ENCODE peak calls at places on chromosomes 4 and X, in five cellular contexts. One of them, this sample, is unnamed.

GRCh38 chrX:106177106-106177981 is 9.2 kb downstream of the PWWP3B start:
- DNase-seq in SK-N-SH: no peak
- DNase-seq in K562: peak
- DNase-seq in H1: peak
- DNase-seq in GM12878: no peak
- DNase-seq in this sample: no peak

GRCh38 chrX:143873343-143873742 is 10.5 kb upstream of the UBE2NL start:
- DNase-seq in SK-N-SH: peak
- DNase-seq in K562: no peak
- DNase-seq in H1: no peak
- DNase-seq in GM12878: no peak
- DNase-seq in this sample: no peak

GRCh38 chr4:57154191-57154590 is 44.0 kb upstream of the IGFBP7 start:
- DNase-seq in SK-N-SH: no peak
- DNase-seq in K562: no peak
- DNase-seq in H1: no peak
- DNase-seq in GM12878: no peak
- DNase-seq in this sample: no peak

GRCh38 chrX:80237072-80237471 is 183.2 kb upstream of the TENT5D start:
- DNase-seq in SK-N-SH: no peak
- DNase-seq in K562: peak
- DNase-seq in H1: no peak
- DNase-seq in GM12878: no peak
- DNase-seq in this sample: no peak

GRCh38 chrX:133089411-133089810 is 7.5 kb downstream of the USP26 start:
- DNase-seq in SK-N-SH: no peak
- DNase-seq in K562: no peak
- DNase-seq in H1: no peak
- DNase-seq in GM12878: no peak
- DNase-seq in this sample: no peak

GRCh38 chr4:65482410-65482809 is 187.9 kb downstream of the EPHA5 start:
- DNase-seq in SK-N-SH: no peak
- DNase-seq in K562: no peak
- DNase-seq in H1: no peak
- DNase-seq in GM12878: no peak
- DNase-seq in this sample: no peak

GRCh38 chr4:112251044-112251632 is 19.6 kb downstream of the AP1AR start:
- DNase-seq in SK-N-SH: no peak
- DNase-seq in K562: no peak
- DNase-seq in H1: no peak
- DNase-seq in GM12878: no peak
- DNase-seq in this sample: no peak

GRCh38 chr4:142840516-142841123 is 5.5 kb downstream of the INPP4B start:
- DNase-seq in SK-N-SH: peak
- DNase-seq in K562: no peak
- DNase-seq in H1: no peak
- DNase-seq in GM12878: no peak
- DNase-seq in this sample: peak

GRCh38 chrX:23317799-23318724 is 16.6 kb upstream of the PTCHD1 start:
- DNase-seq in SK-N-SH: peak
- DNase-seq in K562: peak
- DNase-seq in H1: no peak
- DNase-seq in GM12878: no peak
- DNase-seq in this sample: no peak

GRCh38 chrX:19168609-19169008 is 46.3 kb upstream of the ADGRG2 start:
- DNase-seq in SK-N-SH: no peak
- DNase-seq in K562: no peak
- DNase-seq in H1: no peak
- DNase-seq in GM12878: no peak
- DNase-seq in this sample: no peak

GRCh38 chrX:40087574-40088298 is 10.0 kb downstream of the BCOR start:
- DNase-seq in SK-N-SH: peak
- DNase-seq in K562: no peak
- DNase-seq in H1: no peak
- DNase-seq in GM12878: no peak
- DNase-seq in this sample: no peak

GRCh38 chr4:85086721-85087120 is 120.2 kb upstream of the WDFY3 start:
- DNase-seq in SK-N-SH: no peak
- DNase-seq in K562: no peak
- DNase-seq in H1: no peak
- DNase-seq in GM12878: no peak
- DNase-seq in this sample: no peak

GRCh38 chrX:119655125-119655524 is 37.8 kb downstream of the SEPTIN6 start:
- DNase-seq in SK-N-SH: peak
- DNase-seq in K562: peak
- DNase-seq in H1: no peak
- DNase-seq in GM12878: no peak
- DNase-seq in this sample: no peak

GRCh38 chr4:85489273-85489672 is 14.3 kb downstream of the ARHGAP24 start:
- DNase-seq in SK-N-SH: no peak
- DNase-seq in K562: no peak
- DNase-seq in H1: no peak
- DNase-seq in GM12878: no peak
- DNase-seq in this sample: no peak

GRCh38 chr4:72319596-72319995 is 249.4 kb downstream of the ADAMTS3 start:
- DNase-seq in SK-N-SH: no peak
- DNase-seq in K562: no peak
- DNase-seq in H1: no peak
- DNase-seq in GM12878: no peak
- DNase-seq in this sample: no peak

GRCh38 chrX:46666831-46667230 is 92.1 kb downstream of the SLC9A7 start:
- DNase-seq in SK-N-SH: no peak
- DNase-seq in K562: no peak
- DNase-seq in H1: no peak
- DNase-seq in GM12878: no peak
- DNase-seq in this sample: no peak

GRCh38 chrX:138925330-138925729 is 213.8 kb upstream of the FGF13 start:
- DNase-seq in SK-N-SH: no peak
- DNase-seq in K562: peak
- DNase-seq in H1: no peak
- DNase-seq in GM12878: no peak
- DNase-seq in this sample: no peak

GRCh38 chr4:87530868-87531267 is 1.7 kb upstream of the SPARCL1 start:
- DNase-seq in SK-N-SH: no peak
- DNase-seq in K562: no peak
- DNase-seq in H1: no peak
- DNase-seq in GM12878: no peak
- DNase-seq in this sample: no peak

GRCh38 chr4:8868321-8869001 is 3.2 kb downstream of the HMX1 start:
- DNase-seq in SK-N-SH: no peak
- DNase-seq in K562: no peak
- DNase-seq in H1: no peak
- DNase-seq in GM12878: no peak
- DNase-seq in this sample: no peak

GRCh38 chr4:181674315-181674714 is 568.9 kb upstream of the TENM3 start:
- DNase-seq in SK-N-SH: no peak
- DNase-seq in K562: no peak
- DNase-seq in H1: no peak
- DNase-seq in GM12878: no peak
- DNase-seq in this sample: no peak

GRCh38 chr4:53804719-53805118 is 213.4 kb upstream of the LNX1 start:
- DNase-seq in SK-N-SH: no peak
- DNase-seq in K562: peak
- DNase-seq in H1: peak
- DNase-seq in GM12878: peak
- DNase-seq in this sample: peak

GRCh38 chr4:115334736-115335411 is 221.5 kb upstream of the NDST4 start:
- DNase-seq in SK-N-SH: no peak
- DNase-seq in K562: no peak
- DNase-seq in H1: no peak
- DNase-seq in GM12878: peak
- DNase-seq in this sample: no peak

GRCh38 chr4:173807347-173807746 is 277.3 kb upstream of the HAND2 start:
- DNase-seq in SK-N-SH: no peak
- DNase-seq in K562: no peak
- DNase-seq in H1: no peak
- DNase-seq in GM12878: no peak
- DNase-seq in this sample: no peak

GRCh38 chrX:120560405-120560841 is 339 bp downstream of the CUL4B start:
- DNase-seq in SK-N-SH: no peak
- DNase-seq in K562: no peak
- DNase-seq in H1: no peak
- DNase-seq in GM12878: no peak
- DNase-seq in this sample: no peak

GRCh38 chr4:98937977-98938376 is 9.0 kb upstream of the EIF4E start:
- DNase-seq in SK-N-SH: no peak
- DNase-seq in K562: no peak
- DNase-seq in H1: no peak
- DNase-seq in GM12878: no peak
- DNase-seq in this sample: no peak

GRCh38 chr4:162891788-162892707 is 274.6 kb downstream of the NAF1 start:
- DNase-seq in SK-N-SH: no peak
- DNase-seq in K562: no peak
- DNase-seq in H1: no peak
- DNase-seq in GM12878: peak
- DNase-seq in this sample: no peak

GRCh38 chr4:3740256-3740655 is 25.9 kb upstream of the ADRA2C start:
- DNase-seq in SK-N-SH: no peak
- DNase-seq in K562: no peak
- DNase-seq in H1: no peak
- DNase-seq in GM12878: no peak
- DNase-seq in this sample: no peak

GRCh38 chrX:124863303-124863702 is 456.4 kb upstream of the TEX13C start:
- DNase-seq in SK-N-SH: no peak
- DNase-seq in K562: no peak
- DNase-seq in H1: no peak
- DNase-seq in GM12878: no peak
- DNase-seq in this sample: no peak

GRCh38 chr4:127446309-127446708 is 186.4 kb upstream of the INTU start:
- DNase-seq in SK-N-SH: no peak
- DNase-seq in K562: no peak
- DNase-seq in H1: no peak
- DNase-seq in GM12878: no peak
- DNase-seq in this sample: no peak

GRCh38 chr4:128512161-128512560 is 224.5 kb upstream of the PGRMC2 start:
- DNase-seq in SK-N-SH: no peak
- DNase-seq in K562: no peak
- DNase-seq in H1: no peak
- DNase-seq in GM12878: no peak
- DNase-seq in this sample: no peak

GRCh38 chr4:77052352-77052751 is 23.4 kb downstream of the CCNI start:
- DNase-seq in SK-N-SH: no peak
- DNase-seq in K562: peak
- DNase-seq in H1: no peak
- DNase-seq in GM12878: no peak
- DNase-seq in this sample: peak

DNA sequence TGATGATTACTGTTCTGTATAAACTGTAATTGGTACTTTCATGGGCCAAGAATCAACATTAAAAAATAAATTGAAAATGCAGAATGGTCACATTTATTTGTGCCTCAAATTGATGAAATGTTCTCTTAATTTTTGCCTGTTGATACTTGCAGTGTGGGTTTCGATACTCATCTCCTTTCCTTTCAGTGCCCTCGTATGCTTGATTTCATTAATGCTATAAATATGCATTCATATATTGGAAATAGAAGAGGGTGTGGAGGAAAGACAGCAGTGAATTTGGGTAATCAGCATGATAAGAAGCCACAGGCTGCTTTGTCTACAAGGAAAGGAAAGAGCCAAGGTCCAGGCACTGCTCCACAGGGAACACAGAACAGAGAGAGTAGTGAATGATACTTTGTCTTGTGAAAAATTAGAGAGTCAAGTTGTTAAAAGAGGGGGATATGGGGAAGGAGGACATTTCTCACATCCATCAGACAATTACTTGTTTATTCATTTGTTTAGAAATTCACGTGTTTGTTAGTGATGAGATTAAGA is 1.0 kb upstream of the DDX60 start:
- DNase-seq in SK-N-SH: no peak
- DNase-seq in K562: no peak
- DNase-seq in H1: no peak
- DNase-seq in GM12878: no peak
- DNase-seq in this sample: no peak
- H2AFZ ChIP-seq in SK-N-SH: peak
- H2AFZ ChIP-seq in K562: no peak
- H2AFZ ChIP-seq in H1: no peak
- H2AFZ ChIP-seq in GM12878: no peak
- H2AFZ ChIP-seq in this sample: no peak

DNA sequence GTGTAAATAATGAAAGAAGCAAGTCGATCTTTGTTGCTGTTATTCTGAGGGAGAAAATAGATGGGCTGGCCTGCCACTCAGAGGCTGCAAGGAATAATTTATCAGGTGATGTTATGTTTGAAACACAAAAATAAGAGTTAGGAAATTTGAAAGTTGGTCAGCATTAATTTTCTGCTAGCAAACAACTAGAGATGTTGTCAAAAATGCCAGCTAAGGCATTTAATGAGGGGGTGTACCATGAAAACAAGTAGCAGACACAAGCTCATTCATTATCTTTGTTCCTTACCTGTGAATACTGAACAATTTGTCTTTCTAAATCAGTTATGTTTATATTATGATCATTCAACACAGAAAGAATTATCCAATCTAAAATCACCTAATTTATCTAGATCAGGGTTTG is 328.5 kb upstream of the ZFP42 start:
- DNase-seq in SK-N-SH: no peak
- DNase-seq in K562: no peak
- DNase-seq in H1: no peak
- DNase-seq in GM12878: no peak
- DNase-seq in this sample: no peak
- TF ChIP-seq SIN3A in SK-N-SH: no peak
- TF ChIP-seq SIN3A in K562: no peak
- TF ChIP-seq SIN3A in H1: no peak
- TF ChIP-seq SIN3A in GM12878: no peak
- TF ChIP-seq SIN3A in this sample: no peak

GRCh38 chr4:121990489-121990888 is 38.6 kb upstream of the TRPC3 start:
- DNase-seq in SK-N-SH: no peak
- DNase-seq in K562: peak
- DNase-seq in H1: no peak
- DNase-seq in GM12878: no peak
- DNase-seq in this sample: no peak
- H2AFZ ChIP-seq in SK-N-SH: no peak
- H2AFZ ChIP-seq in K562: peak
- H2AFZ ChIP-seq in H1: no peak
- H2AFZ ChIP-seq in GM12878: no peak
- H2AFZ ChIP-seq in this sample: no peak

GRCh38 chr4:101039367-101039766 is 308.0 kb downstream of the PPP3CA start:
- DNase-seq in SK-N-SH: no peak
- DNase-seq in K562: no peak
- DNase-seq in H1: no peak
- DNase-seq in GM12878: no peak
- DNase-seq in this sample: peak

GRCh38 chr4:101037938-101038413 is 309.4 kb downstream of the PPP3CA start:
- DNase-seq in SK-N-SH: no peak
- DNase-seq in K562: no peak
- DNase-seq in H1: no peak
- DNase-seq in GM12878: no peak
- DNase-seq in this sample: no peak

GRCh38 chr4:101044766-101045165 is 302.6 kb downstream of the PPP3CA start:
- DNase-seq in SK-N-SH: no peak
- DNase-seq in K562: no peak
- DNase-seq in H1: no peak
- DNase-seq in GM12878: no peak
- DNase-seq in this sample: no peak

GRCh38 chr4:101040776-101041175 is 306.6 kb downstream of the PPP3CA start:
- DNase-seq in SK-N-SH: no peak
- DNase-seq in K562: no peak
- DNase-seq in H1: no peak
- DNase-seq in GM12878: no peak
- DNase-seq in this sample: no peak

GRCh38 chr4:101042847-101043246 is 304.5 kb downstream of the PPP3CA start:
- DNase-seq in SK-N-SH: no peak
- DNase-seq in K562: no peak
- DNase-seq in H1: no peak
- DNase-seq in GM12878: no peak
- DNase-seq in this sample: no peak
- TF ChIP-seq SIN3A in SK-N-SH: no peak
- TF ChIP-seq SIN3A in K562: no peak
- TF ChIP-seq SIN3A in H1: no peak
- TF ChIP-seq SIN3A in GM12878: no peak
- TF ChIP-seq SIN3A in this sample: no peak

This sample was measured in HCT116.